ENCODE peak calls at places on chromosomes 3 and 15, in eight cellular contexts. S is heart left ventricle; C is prostate gland; L is CD8-positive, alpha-beta T cell; N is ascending aorta; O is cardiac muscle cell; M is Peyer's patch; I is neural progenitor cell. Z is an unnamed sample. For H3K27me3, the result is how much of the 10 kb centered on the place peaks cover.

GRCh38 chr3:158539414-158540014 is 31.5 kb upstream of the MLF1 start:
- DNase-seq in S (peak), C (peak), L (peak), N (no peak), O (peak), M (no peak), I (peak), Z (no peak)

GRCh38 chr3:142993958-142994442 is 7.4 kb upstream of the U2SURP start:
- DNase-seq in S (peak), C (no peak), L (peak), N (peak), O (peak), M (no peak), I (peak), Z (peak)

GRCh38 chr15:78811124-78811824 is at the start of gene ADAMTS7:
- DNase-seq in S (peak), C (peak), L (peak), N (peak), O (peak), M (peak), I (peak), Z (peak)

GRCh38 chr3:117898722-117899121 is 1135.9 kb downstream of the IGSF11 start:
- DNase-seq in S (no peak), C (no peak), L (no peak), N (no peak), O (peak), M (no peak), I (peak), Z (no peak)

GRCh38 chr3:177345049-177345972 is 148.0 kb upstream of the TBL1XR1 start:
- DNase-seq in S (peak), C (peak), L (peak), N (peak), O (peak), M (peak), I (no peak), Z (peak)

GRCh38 chr15:92725171-92725570 is 69.6 kb upstream of the FAM174B start:
- DNase-seq in S (no peak), C (no peak), L (no peak), N (no peak), O (no peak), M (no peak), I (no peak), Z (no peak)

GRCh38 chr3:113079532-113079931 is 88.7 kb downstream of the GTPBP8 start:
- DNase-seq in S (no peak), C (no peak), L (no peak), N (no peak), O (no peak), M (no peak), I (no peak), Z (no peak)

GRCh38 chr3:22713936-22714335 is 489.2 kb upstream of the UBE2E2 start:
- DNase-seq in S (no peak), C (no peak), L (no peak), N (no peak), O (peak), M (no peak), I (no peak), Z (no peak)

GRCh38 chr15:40266828-40267304 is 16.0 kb downstream of the ANKRD63 start:
- DNase-seq in S (no peak), C (peak), L (no peak), N (peak), O (peak), M (no peak), I (no peak), Z (no peak)

GRCh38 chr3:127654374-127654773 is 18.4 kb upstream of the ABTB1 start:
- DNase-seq in S (no peak), C (no peak), L (no peak), N (no peak), O (no peak), M (no peak), I (no peak), Z (no peak)

GRCh38 chr3:190886945-190887344 is 24.5 kb upstream of the GMNC start:
- DNase-seq in S (no peak), C (no peak), L (no peak), N (no peak), O (no peak), M (no peak), I (no peak), Z (no peak)

GRCh38 chr15:67819636-67820035 is 5.7 kb upstream of the SKOR1 start:
- DNase-seq in S (no peak), C (no peak), L (no peak), N (no peak), O (no peak), M (no peak), I (no peak), Z (no peak)
- H3K27me3 ChIP-seq in S (half or more), C (under half), L (under half), N (under half), O (half or more), M (half or more), I (half or more), Z (half or more)

GRCh38 chr3:56775356-56775914 is 26.3 kb downstream of the ARHGEF3 start:
- DNase-seq in S (no peak), C (no peak), L (no peak), N (no peak), O (no peak), M (no peak), I (peak), Z (no peak)

GRCh38 chr3:56772926-56773587 is 28.7 kb downstream of the ARHGEF3 start:
- DNase-seq in S (no peak), C (no peak), L (no peak), N (no peak), O (no peak), M (no peak), I (no peak), Z (no peak)

GRCh38 chr3:56773588-56774330 is 28.0 kb downstream of the ARHGEF3 start:
- DNase-seq in S (no peak), C (no peak), L (no peak), N (no peak), O (no peak), M (no peak), I (no peak), Z (no peak)

GRCh38 chr3:56769125-56769709 is 32.5 kb downstream of the ARHGEF3 start:
- DNase-seq in S (peak), C (no peak), L (no peak), N (no peak), O (no peak), M (no peak), I (peak), Z (no peak)

GRCh38 chr3:56771376-56771775 is 30.4 kb downstream of the ARHGEF3 start:
- DNase-seq in S (no peak), C (no peak), L (no peak), N (no peak), O (no peak), M (no peak), I (no peak), Z (no peak)
- H3K27ac ChIP-seq in S (no peak), C (no peak), L (no peak), N (no peak), O (no peak), M (no peak), I (no peak), Z (no peak)

DNA sequence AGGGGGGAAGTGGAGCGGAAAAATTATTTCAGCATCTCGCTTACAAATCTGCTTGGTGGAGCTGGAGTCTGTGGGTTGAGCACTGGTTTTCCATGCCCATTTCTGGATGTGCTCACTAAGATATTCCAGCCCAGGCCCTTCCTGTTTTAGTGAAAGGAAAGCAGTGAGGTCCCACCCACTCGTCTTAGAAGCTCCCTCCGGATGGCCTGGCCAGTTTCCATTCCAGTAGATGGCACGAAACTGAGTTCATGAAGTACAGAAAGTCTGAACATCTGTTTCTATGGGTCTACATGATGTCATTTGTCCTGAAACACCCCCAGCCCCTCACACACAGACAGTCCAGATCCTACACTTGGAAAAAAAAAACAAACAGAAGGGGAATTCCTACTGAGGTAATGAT is 31.9 kb upstream of the THSD4 start:
- DNase-seq in S (peak), C (no peak), L (no peak), N (peak), O (peak), M (no peak), I (no peak), Z (no peak)
- H3K27me3 ChIP-seq in S (under half), C (under half), L (under half), N (under half), O (under half), M (under half), I (under half), Z (under half)

GRCh38 chr15:64455951-64456350 is 4.4 kb upstream of the ZNF609 start:
- DNase-seq in S (peak), C (no peak), L (no peak), N (peak), O (peak), M (no peak), I (peak), Z (no peak)
- H3K27ac ChIP-seq in S (peak), C (no peak), L (no peak), N (no peak), O (no peak), M (no peak), I (no peak), Z (no peak)

GRCh38 chr3:152229692-152230091 is 39.0 kb upstream of the MBNL1 start:
- DNase-seq in S (no peak), C (no peak), L (no peak), N (no peak), O (no peak), M (no peak), I (peak), Z (no peak)
- H3K27me3 ChIP-seq in S (under half), C (under half), L (under half), N (under half), O (under half), M (under half), I (under half), Z (under half)

DNA sequence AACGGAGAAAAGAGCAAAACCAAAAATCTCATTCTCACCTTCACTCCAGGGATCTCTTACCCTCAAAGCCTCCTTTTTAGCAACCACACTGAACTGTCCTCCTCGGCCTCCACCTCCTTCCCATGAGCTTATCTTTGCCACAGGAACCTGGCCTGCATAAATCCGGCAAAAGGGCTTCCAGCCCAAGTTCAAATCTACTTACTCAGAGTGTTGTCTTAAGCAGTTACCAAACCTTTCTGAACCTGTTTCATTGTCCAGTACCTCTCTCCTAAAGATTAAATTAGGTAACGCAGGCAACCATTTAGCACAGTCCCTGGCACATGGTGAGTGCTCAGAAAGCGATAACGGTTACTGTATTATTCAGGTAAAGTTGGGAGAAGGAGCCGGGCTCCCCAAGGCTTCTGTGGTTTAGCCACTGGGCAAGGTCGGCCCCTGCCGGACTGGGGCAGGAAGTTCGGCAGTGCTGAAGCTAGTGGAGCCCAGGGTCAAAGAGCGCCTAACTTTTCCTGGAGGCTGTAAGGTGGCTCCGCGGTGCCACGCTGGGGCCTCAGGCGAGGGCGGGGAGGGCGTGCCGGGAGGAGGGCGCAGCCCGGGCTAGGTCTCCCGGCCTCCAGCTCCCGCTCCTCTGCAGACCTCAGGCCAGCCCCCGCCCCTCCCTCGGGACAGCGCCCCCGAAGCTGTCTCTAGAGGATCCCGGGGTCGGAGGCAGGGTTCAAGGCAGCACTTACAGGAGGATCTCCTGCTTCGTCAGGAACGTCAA is 620 bp downstream of the CIB1 start:
- DNase-seq in S (peak), C (peak), L (peak), N (peak), O (peak), M (peak), I (peak), Z (peak)
- H3K27ac ChIP-seq in S (peak), C (peak), L (peak), N (peak), O (peak), M (peak), I (no peak), Z (peak)

GRCh38 chr3:123318374-123318773 is 116.6 kb downstream of the SEC22A start:
- DNase-seq in S (no peak), C (no peak), L (no peak), N (no peak), O (no peak), M (peak), I (no peak), Z (no peak)
- H3K27me3 ChIP-seq in S (under half), C (under half), L (under half), N (under half), O (under half), M (under half), I (under half), Z (under half)

Z was measured in suprapubic skin.